ENCODE peak calls at places on chromosomes 16 and 17, in four cellular contexts. I is testis, E is brain microvascular endothelial cell, L is gastrocnemius medialis. O is an unnamed sample.

GRCh38 chr17:35900693-35901487 is 20.7 kb upstream of the CCL5 start:
- DNase-seq in I (no peak), E (peak; percentile 39), L (no peak), O (no peak)

GRCh38 chr16:1913327-1914083 is 4.7 kb downstream of the HS3ST6 start:
- DNase-seq in I (no peak), E (no peak), L (no peak), O (no peak)

GRCh38 chr16:28212532-28212873 is 738 bp upstream of the XPO6 start:
- DNase-seq in I (no peak), E (no peak), L (no peak), O (no peak)

GRCh38 chr16:2785101-2785991 is 2.0 kb downstream of the PRSS33 start:
- DNase-seq in I (no peak), E (no peak), L (no peak), O (no peak)

GRCh38 chr16:28067604-28068382 is 4.3 kb upstream of the GSG1L start:
- DNase-seq in I (no peak), E (peak; percentile 65), L (no peak), O (peak; percentile 67)

GRCh38 chr17:45296833-45297124 is 20.0 kb downstream of the MAP3K14 start:
- DNase-seq in I (no peak), E (no peak), L (no peak), O (no peak)

GRCh38 chr17:78179372-78179771 is 7.5 kb downstream of the TK1 start:
- DNase-seq in I (no peak), E (peak; percentile 64), L (peak; percentile 37), O (peak; percentile 91)

GRCh38 chr17:38654411-38655398 is 20.1 kb downstream of the EPOP start:
- DNase-seq in I (peak; percentile 54), E (no peak), L (no peak), O (no peak)

GRCh38 chr17:42329025-42329976 is 41.0 kb downstream of the STAT5A start:
- DNase-seq in I (no peak), E (peak; percentile 25), L (no peak), O (no peak)

GRCh38 chr17:82013341-82013740 is 9.3 kb downstream of the CENPX start:
- DNase-seq in I (no peak), E (no peak), L (no peak), O (no peak)

GRCh38 chr17:40121191-40121885 is 433 bp upstream of the MSL1 start:
- DNase-seq in I (peak; percentile 65), E (no peak), L (no peak), O (no peak)

GRCh38 chr17:54493691-54494090 is 407.0 kb upstream of the TOM1L1 start:
- DNase-seq in I (no peak), E (no peak), L (no peak), O (no peak)

GRCh38 chr17:7559307-7560171 is 989 bp downstream of the TNFSF13 start:
- DNase-seq in I (no peak), E (no peak), L (no peak), O (no peak)

GRCh38 chr16:62035115-62036092 is 834 bp downstream of the CDH8 start:
- DNase-seq in I (peak; percentile 49), E (no peak), L (no peak), O (no peak)

GRCh38 chr17:28974451-28974850 is 23.1 kb upstream of the PHF12 start:
- DNase-seq in I (no peak), E (no peak), L (no peak), O (no peak)

DNA sequence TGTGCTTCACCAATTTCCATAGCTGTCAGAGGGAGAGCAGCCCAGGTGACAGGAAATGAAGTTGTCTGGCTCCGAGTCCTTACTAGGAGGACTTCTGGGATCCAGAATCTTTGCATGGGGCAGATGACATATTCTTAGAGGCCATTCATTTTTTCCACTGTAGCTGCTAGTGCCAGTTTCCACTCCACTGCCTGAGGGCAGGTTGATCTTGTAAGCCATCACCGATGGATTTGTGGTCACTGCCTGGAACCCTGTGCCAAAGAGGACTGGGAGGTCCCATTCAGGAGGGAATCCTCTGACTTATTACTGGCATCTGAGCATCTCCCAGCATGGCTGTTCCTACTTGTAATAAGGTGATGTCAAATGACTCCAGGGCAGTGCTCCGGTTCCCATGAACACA is 144.1 kb upstream of the KCNJ18 start:
- DNase-seq in I (no peak), E (no peak), L (no peak), O (no peak)
- H3K4me3 ChIP-seq in I (no peak overlapping the region), E (no peak overlapping the region), L (no peak overlapping the region), O (no peak overlapping the region)

GRCh38 chr17:52147872-52148271 is 10.6 kb downstream of the CA10 start:
- DNase-seq in I (no peak), E (no peak), L (no peak), O (no peak)
- TF ChIP-seq CTCF in I (no peak), E (no peak), L (no peak), O (no peak)

GRCh38 chr17:75703191-75703590 is 18.1 kb upstream of the ITGB4 start:
- DNase-seq in I (no peak), E (no peak), L (no peak), O (no peak)
- H3K36me3 ChIP-seq in I (no peaks in the 10 kb centered on the region), E (peaks cover 56% of the 10 kb centered on the region), L (peaks cover 79% of the 10 kb centered on the region), O (peaks cover 82% of the 10 kb centered on the region)

DNA sequence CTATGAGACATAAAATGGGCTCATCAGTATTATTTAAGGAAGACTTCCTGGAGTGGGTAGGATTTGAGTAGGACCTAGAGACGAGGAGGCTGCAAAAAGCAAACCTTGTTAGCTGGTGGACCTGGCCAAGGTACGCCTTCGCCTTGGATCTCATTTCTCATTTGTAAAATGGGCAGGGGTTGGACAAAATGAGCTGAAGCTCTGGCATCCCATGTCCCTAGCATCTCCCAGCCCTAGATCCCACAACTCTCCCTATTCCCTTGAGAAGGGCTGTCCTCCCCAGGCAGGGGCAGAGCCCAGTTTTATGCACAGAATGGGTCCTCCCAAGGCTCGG is 306 bp upstream of the SPATA20 start:
- DNase-seq in I (no peak), E (no peak), L (no peak), O (no peak)
- H3K4me3 ChIP-seq in I (peak overlapping the region; percentile 79), E (peak overlapping the region; percentile 66), L (no peak overlapping the region), O (peak overlapping the region; percentile 69)

DNA sequence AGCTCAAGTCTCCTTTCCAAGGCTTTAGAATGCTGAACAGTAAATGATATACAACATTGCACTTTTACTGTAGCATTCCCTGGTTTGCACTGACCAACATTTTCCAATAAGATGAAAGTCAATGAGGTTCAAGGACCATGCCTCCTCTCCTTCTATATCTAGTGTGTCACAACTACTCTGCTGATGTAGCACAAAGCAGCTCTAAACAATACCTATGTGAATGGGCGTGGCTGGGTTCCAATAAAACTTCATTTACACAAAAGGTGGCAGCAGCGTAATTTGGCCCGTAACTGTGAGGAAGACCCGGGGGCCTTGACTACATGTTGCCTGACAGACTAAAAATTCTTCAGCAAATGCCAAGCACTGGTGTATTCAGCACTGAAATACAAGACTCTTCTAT is 6.6 kb downstream of the SRP68 start:
- DNase-seq in I (no peak), E (no peak), L (no peak), O (no peak)
- TF ChIP-seq CTCF in I (no peak), E (no peak), L (no peak), O (no peak)